ENCODE peak calls at places on chromosome 5, in four cellular contexts. J, K, Z and H are unnamed samples. For H3K4me1, the result is how much of the 10 kb centered on the place peaks cover.

GRCh38 chr5:168898261-168898911 is 319.2 kb upstream of the PANK3 start:
- DNase-seq in J (no peak), K (no peak), Z (no peak), H (no peak)

GRCh38 chr5:72121753-72122445 is 14.6 kb downstream of the MAP1B start:
- DNase-seq in J (no peak), K (no peak), Z (no peak), H (no peak)

GRCh38 chr5:72076901-72077300 is 30.4 kb upstream of the MAP1B start:
- DNase-seq in J (no peak), K (no peak), Z (no peak), H (no peak)

GRCh38 chr5:126365446-126366198 is 57.6 kb upstream of the GRAMD2B start:
- DNase-seq in J (no peak), K (no peak), Z (peak), H (no peak)

GRCh38 chr5:158351485-158352140 is 492.7 kb upstream of the CLINT1 start:
- DNase-seq in J (no peak), K (no peak), Z (no peak), H (no peak)

GRCh38 chr5:156051972-156052371 is 275.0 kb upstream of the SGCD start:
- DNase-seq in J (no peak), K (no peak), Z (no peak), H (no peak)

GRCh38 chr5:777756-778161 is 6.8 kb downstream of the ZDHHC11B start:
- DNase-seq in J (no peak), K (no peak), Z (no peak), H (no peak)

GRCh38 chr5:66560371-66560770 is 35.8 kb upstream of the MAST4 start:
- DNase-seq in J (no peak), K (no peak), Z (no peak), H (no peak)

GRCh38 chr5:136199408-136199807 is 6.4 kb upstream of the SMIM32 start:
- DNase-seq in J (no peak), K (peak), Z (no peak), H (no peak)

DNA sequence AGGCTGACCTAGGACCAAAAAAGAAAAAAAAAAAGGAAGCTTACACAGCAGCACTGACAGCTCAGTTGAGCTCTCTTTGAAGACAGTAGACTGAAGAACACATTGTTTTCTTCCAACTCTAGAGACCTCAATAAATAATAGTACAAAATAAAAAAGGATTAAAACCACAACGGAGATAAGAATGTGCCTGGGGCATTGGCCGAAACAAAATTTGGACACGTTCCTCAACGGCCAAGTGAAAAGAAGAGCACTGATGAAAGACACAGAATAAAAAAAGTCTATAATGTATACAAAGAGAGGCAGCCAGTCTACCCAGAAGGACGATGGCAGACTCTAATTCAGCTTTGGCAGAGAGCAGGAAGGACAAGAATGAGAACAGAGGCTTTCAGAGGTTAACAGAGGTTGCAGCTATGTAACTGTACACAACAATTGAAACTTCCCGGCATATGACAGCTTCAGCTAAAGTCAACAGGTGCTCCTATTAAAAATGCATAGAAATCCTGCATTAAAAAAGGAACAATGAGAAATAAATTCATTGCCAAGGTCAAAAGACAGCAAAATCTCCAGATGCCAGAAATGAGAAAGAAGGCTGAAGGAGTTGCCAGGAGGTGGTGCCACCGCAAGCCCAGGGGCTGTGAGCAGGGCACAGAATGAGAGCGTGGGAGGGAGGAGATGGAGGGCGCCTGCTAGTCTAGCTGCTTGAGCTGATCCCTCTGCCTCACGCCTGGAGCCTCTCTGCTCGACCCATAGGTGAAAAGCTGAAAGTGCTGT is 113.9 kb downstream of the DCP2 start:
- DNase-seq in J (no peak), K (no peak), Z (no peak), H (no peak)
- TF ChIP-seq SUZ12 in J (no peak), K (no peak), Z (no peak), H (no peak)

DNA sequence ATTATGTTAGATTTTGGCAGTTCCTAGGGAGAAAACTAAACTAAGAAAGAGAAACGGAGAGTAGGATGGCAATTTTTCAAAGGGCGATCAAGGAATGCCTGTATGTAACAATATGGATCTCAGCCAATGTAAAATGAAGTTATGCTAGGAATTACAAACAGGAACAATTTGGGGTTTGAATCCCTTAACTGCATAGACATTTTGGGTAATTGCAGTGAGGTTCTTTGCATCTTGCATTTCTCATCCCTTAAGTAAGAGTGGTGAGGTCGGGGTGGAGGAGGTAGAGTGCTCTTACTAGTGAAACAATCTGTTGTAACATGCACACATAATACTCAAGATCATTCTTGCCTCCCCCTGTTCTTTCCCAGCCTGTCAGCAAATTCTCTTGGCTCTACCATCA is 137.6 kb downstream of the NPR3 start:
- DNase-seq in J (no peak), K (no peak), Z (no peak), H (no peak)
- TF ChIP-seq YY1 in J (no peak), K (no peak), Z (no peak), H (no peak)

GRCh38 chr5:95734156-95734555 is 3.0 kb downstream of the RHOBTB3 start:
- DNase-seq in J (no peak), K (no peak), Z (no peak), H (no peak)
- H3K4me1 ChIP-seq in J (under half), K (under half), Z (half or more), H (under half)

GRCh38 chr5:15009420-15009819 is 137.8 kb upstream of the ANKH start:
- DNase-seq in J (no peak), K (no peak), Z (peak), H (no peak)
- TF ChIP-seq SUZ12 in J (no peak), K (no peak), Z (no peak), H (no peak)

GRCh38 chr5:172004824-172005237 is 1.6 kb downstream of the FBXW11 start:
- DNase-seq in J (peak), K (no peak), Z (no peak), H (no peak)

GRCh38 chr5:172006378-172007152 is at the start of gene FBXW11:
- DNase-seq in J (peak), K (peak), Z (peak), H (peak)

GRCh38 chr5:172007153-172007794 is 836 bp upstream of the FBXW11 start:
- DNase-seq in J (no peak), K (no peak), Z (peak), H (no peak)

GRCh38 chr5:172007795-172008465 is 1.5 kb upstream of the FBXW11 start:
- DNase-seq in J (no peak), K (no peak), Z (no peak), H (no peak)

GRCh38 chr5:172005708-172006377 is 595 bp downstream of the FBXW11 start:
- DNase-seq in J (no peak), K (peak), Z (peak), H (no peak)
- TF ChIP-seq YY1 in J (no peak), K (no peak), Z (no peak), H (no peak)

GRCh38 chr5:139138109-139138508 is 60.1 kb downstream of the SIL1 start:
- DNase-seq in J (no peak), K (no peak), Z (no peak), H (no peak)
- H3K4me1 ChIP-seq in J (under half), K (under half), Z (under half), H (under half)